ENCODE peak calls at places on chromosomes 5 and 9, in ten cellular contexts. Y, U, W, R, I, Z, J, O, H and X are unnamed samples. For H3K4me1 and H3K27me3, the result is how much of the 10 kb centered on the place peaks cover.

GRCh38 chr5:93503598-93504067 is 77.4 kb downstream of the NR2F1-AS1 start:
- DNase-seq in Y (peak), U (no peak), W (no peak), R (no peak), I (no peak), Z (no peak), J (no peak), O (peak), H (no peak), X (no peak)

GRCh38 chr5:4563400-4563799 is 576.7 kb upstream of the ADAMTS16 start:
- DNase-seq in Y (no peak), U (no peak), W (no peak), R (no peak), I (no peak), Z (no peak), J (no peak), O (no peak), H (no peak), X (no peak)

GRCh38 chr5:83895860-83896259 is 175.2 kb upstream of the HAPLN1 start:
- DNase-seq in Y (peak), U (no peak), W (no peak), R (no peak), I (no peak), Z (no peak), J (no peak), O (no peak), H (no peak), X (no peak)

GRCh38 chr5:2748180-2748840 is 3.2 kb downstream of the IRX2 start:
- DNase-seq in Y (no peak), U (no peak), W (no peak), R (no peak), I (no peak), Z (no peak), J (no peak), O (no peak), H (no peak), X (no peak)

GRCh38 chr9:134455951-134456739 is 129.9 kb downstream of the RXRA start:
- DNase-seq in Y (peak), U (no peak), W (peak), R (peak), I (peak), Z (peak), J (peak), O (no peak), H (no peak), X (peak)

GRCh38 chr9:118577121-118577520 is 792.1 kb downstream of the BRINP1 start:
- DNase-seq in Y (no peak), U (no peak), W (no peak), R (no peak), I (no peak), Z (no peak), J (no peak), O (no peak), H (no peak), X (no peak)

GRCh38 chr9:12494411-12494810 is 198.8 kb upstream of the TYRP1 start:
- DNase-seq in Y (no peak), U (no peak), W (no peak), R (no peak), I (no peak), Z (no peak), J (no peak), O (no peak), H (no peak), X (no peak)

GRCh38 chr5:146283344-146283761 is 55.3 kb upstream of the POU4F3 start:
- DNase-seq in Y (peak), U (no peak), W (no peak), R (no peak), I (no peak), Z (no peak), J (no peak), O (peak), H (no peak), X (no peak)

GRCh38 chr9:89536145-89536574 is 38.2 kb upstream of the SEMA4D start:
- DNase-seq in Y (no peak), U (no peak), W (no peak), R (no peak), I (no peak), Z (no peak), J (no peak), O (no peak), H (no peak), X (no peak)

GRCh38 chr5:156391139-156391538 is 64.2 kb downstream of the SGCD start:
- DNase-seq in Y (peak), U (no peak), W (no peak), R (no peak), I (no peak), Z (no peak), J (no peak), O (peak), H (no peak), X (no peak)

GRCh38 chr5:175254155-175254554 is 189.8 kb downstream of the DRD1 start:
- DNase-seq in Y (peak), U (no peak), W (no peak), R (no peak), I (no peak), Z (no peak), J (no peak), O (no peak), H (no peak), X (no peak)

GRCh38 chr5:120507197-120507596 is 43.1 kb downstream of the PRR16 start:
- DNase-seq in Y (peak), U (no peak), W (no peak), R (no peak), I (no peak), Z (no peak), J (no peak), O (no peak), H (no peak), X (no peak)

GRCh38 chr5:1168751-1169607 is 32.4 kb upstream of the SLC6A19 start:
- DNase-seq in Y (no peak), U (no peak), W (no peak), R (no peak), I (no peak), Z (peak), J (no peak), O (no peak), H (no peak), X (peak)

GRCh38 chr5:181114284-181114843 is 16.6 kb downstream of the OR2V1 start:
- DNase-seq in Y (no peak), U (no peak), W (no peak), R (no peak), I (no peak), Z (no peak), J (no peak), O (no peak), H (no peak), X (no peak)

GRCh38 chr9:88464851-88465250 is 70.1 kb upstream of the NXNL2 start:
- DNase-seq in Y (peak), U (no peak), W (no peak), R (no peak), I (no peak), Z (no peak), J (no peak), O (no peak), H (no peak), X (no peak)

GRCh38 chr5:175873090-175873454 is 1.7 kb downstream of the CPLX2 start:
- DNase-seq in Y (no peak), U (peak), W (no peak), R (no peak), I (no peak), Z (no peak), J (no peak), O (peak), H (no peak), X (no peak)

GRCh38 chr5:169801324-169801777 is 164.3 kb downstream of the DOCK2 start:
- DNase-seq in Y (peak), U (no peak), W (no peak), R (no peak), I (no peak), Z (no peak), J (no peak), O (no peak), H (no peak), X (no peak)

GRCh38 chr5:74471875-74472274 is 168.7 kb downstream of the ENC1 start:
- DNase-seq in Y (peak), U (no peak), W (no peak), R (no peak), I (no peak), Z (no peak), J (no peak), O (no peak), H (no peak), X (no peak)

GRCh38 chr5:18305288-18305899 is 671.1 kb downstream of the TAF11L14 start:
- DNase-seq in Y (peak), U (peak), W (no peak), R (no peak), I (no peak), Z (no peak), J (no peak), O (peak), H (no peak), X (no peak)

GRCh38 chr5:133996683-133997252 is 8.0 kb downstream of the VDAC1 start:
- DNase-seq in Y (no peak), U (peak), W (no peak), R (no peak), I (peak), Z (no peak), J (no peak), O (no peak), H (no peak), X (no peak)

GRCh38 chr5:149641000-149641576 is 59.8 kb downstream of the ARHGEF37 start:
- DNase-seq in Y (peak), U (peak), W (peak), R (peak), I (no peak), Z (peak), J (peak), O (peak), H (no peak), X (no peak)

GRCh38 chr5:179918742-179919486 is 11.2 kb upstream of the TBC1D9B start:
- DNase-seq in Y (no peak), U (no peak), W (no peak), R (no peak), I (no peak), Z (no peak), J (no peak), O (no peak), H (no peak), X (no peak)

GRCh38 chr9:89078860-89079259 is 87.6 kb downstream of the S1PR3 start:
- DNase-seq in Y (peak), U (no peak), W (no peak), R (no peak), I (no peak), Z (no peak), J (no peak), O (no peak), H (no peak), X (no peak)

GRCh38 chr5:51468196-51468595 is 84.9 kb downstream of the ISL1 start:
- DNase-seq in Y (no peak), U (no peak), W (no peak), R (no peak), I (no peak), Z (no peak), J (no peak), O (no peak), H (no peak), X (no peak)

DNA sequence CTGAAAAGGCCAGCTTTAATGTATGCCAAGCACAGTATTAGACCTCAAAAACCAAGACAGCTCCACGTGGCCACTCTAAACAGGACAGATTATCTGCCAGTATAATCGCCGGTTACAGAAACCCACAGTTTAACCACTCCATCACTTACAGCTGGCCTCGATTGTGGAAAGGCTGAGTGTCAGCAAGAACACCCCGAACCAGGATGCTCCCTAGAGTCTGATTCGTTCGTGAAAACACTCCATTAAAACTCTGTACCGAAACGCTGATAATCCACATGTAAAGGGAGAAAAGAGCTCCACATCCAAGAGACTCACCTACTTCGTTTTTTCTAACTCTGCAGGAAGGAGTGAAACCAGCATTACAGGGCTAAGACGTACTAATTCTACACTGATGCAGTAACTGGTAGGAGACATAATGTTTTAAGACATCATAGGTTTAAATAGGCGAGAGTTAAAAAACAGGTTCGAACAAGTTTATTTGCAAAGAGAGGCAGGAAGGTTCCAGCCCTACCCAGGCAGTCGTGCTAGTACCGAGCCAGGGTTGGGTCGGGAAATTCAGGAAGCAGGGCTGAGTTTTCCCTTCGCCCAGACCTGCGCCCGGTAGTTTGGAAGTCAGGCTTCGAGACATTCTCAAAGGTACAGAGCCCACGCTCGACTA is 952 bp downstream of the SERINC5 start:
- DNase-seq in Y (peak), U (no peak), W (peak), R (peak), I (no peak), Z (peak), J (no peak), O (no peak), H (no peak), X (no peak)
- H3K4me1 ChIP-seq in Y (under half), U (under half), W (under half), R (under half), I (half or more), Z (under half), J (under half), O (half or more), H (under half), X (under half)

GRCh38 chr9:131279927-131280530 is 3.7 kb upstream of the FAM78A start:
- DNase-seq in Y (peak), U (no peak), W (no peak), R (no peak), I (no peak), Z (peak), J (no peak), O (no peak), H (no peak), X (no peak)
- H3K27me3 ChIP-seq in Y (half or more), U (under half), W (under half), R (under half), I (under half), Z (under half), J (half or more), O (under half), H (under half), X (under half)

DNA sequence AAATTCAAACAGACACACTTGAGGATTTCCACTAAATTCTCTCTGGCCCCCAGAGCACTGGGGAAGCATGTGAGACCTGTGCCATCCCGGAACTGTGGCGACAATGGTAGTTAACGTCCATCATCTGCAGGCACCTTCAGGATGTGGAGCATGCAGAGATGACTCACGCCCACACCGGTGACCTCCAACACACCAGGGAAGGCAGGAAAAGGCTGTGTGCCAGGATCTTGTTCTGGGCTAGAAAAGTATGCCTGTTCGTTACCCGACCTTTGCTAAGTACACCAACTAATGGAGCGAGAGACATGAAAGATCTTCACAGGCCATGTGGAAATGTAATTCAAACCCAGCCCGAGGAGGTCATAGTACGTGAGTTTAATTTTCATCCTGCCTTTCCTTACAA is 208.8 kb downstream of the MELK start:
- DNase-seq in Y (peak), U (no peak), W (peak), R (no peak), I (no peak), Z (no peak), J (no peak), O (peak), H (no peak), X (no peak)
- TF ChIP-seq POLR2A in Y (no peak), U (no peak), W (no peak), R (no peak), I (no peak), Z (no peak), J (no peak), O (no peak), H (no peak), X (no peak)

GRCh38 chr9:8408575-8409190 is 609.1 kb upstream of the DMAC1 start:
- DNase-seq in Y (no peak), U (no peak), W (no peak), R (no peak), I (no peak), Z (no peak), J (no peak), O (no peak), H (no peak), X (no peak)
- H3K4me1 ChIP-seq in Y (under half), U (under half), W (under half), R (under half), I (under half), Z (under half), J (under half), O (under half), H (under half), X (under half)

GRCh38 chr9:14175778-14176177 is 138.2 kb downstream of the NFIB start:
- DNase-seq in Y (no peak), U (no peak), W (no peak), R (no peak), I (no peak), Z (no peak), J (no peak), O (no peak), H (no peak), X (no peak)

GRCh38 chr9:14183001-14183400 is 130.9 kb downstream of the NFIB start:
- DNase-seq in Y (no peak), U (no peak), W (no peak), R (no peak), I (no peak), Z (no peak), J (no peak), O (no peak), H (no peak), X (no peak)

GRCh38 chr9:14180077-14180941 is 133.6 kb downstream of the NFIB start:
- DNase-seq in Y (no peak), U (no peak), W (peak), R (no peak), I (no peak), Z (peak), J (peak), O (no peak), H (no peak), X (peak)

GRCh38 chr9:14180942-14181270 is 133.0 kb downstream of the NFIB start:
- DNase-seq in Y (no peak), U (no peak), W (no peak), R (no peak), I (no peak), Z (no peak), J (no peak), O (no peak), H (no peak), X (no peak)

GRCh38 chr9:14179449-14179848 is 134.5 kb downstream of the NFIB start:
- DNase-seq in Y (no peak), U (no peak), W (peak), R (no peak), I (no peak), Z (no peak), J (peak), O (peak), H (no peak), X (peak)
- H3K27me3 ChIP-seq in Y (under half), U (under half), W (under half), R (under half), I (under half), Z (under half), J (under half), O (under half), H (under half), X (under half)

GRCh38 chr9:4829956-4830355 is 37.2 kb downstream of the RCL1 start:
- DNase-seq in Y (peak), U (no peak), W (no peak), R (no peak), I (no peak), Z (no peak), J (no peak), O (no peak), H (no peak), X (no peak)

GRCh38 chr9:4830699-4831098 is 38.0 kb downstream of the RCL1 start:
- DNase-seq in Y (no peak), U (no peak), W (no peak), R (no peak), I (no peak), Z (no peak), J (no peak), O (no peak), H (no peak), X (no peak)

GRCh38 chr9:4832786-4833579 is 40.2 kb downstream of the RCL1 start:
- DNase-seq in Y (peak), U (peak), W (no peak), R (no peak), I (no peak), Z (no peak), J (no peak), O (peak), H (no peak), X (no peak)

GRCh38 chr9:4831944-4832343 is 39.2 kb downstream of the RCL1 start:
- DNase-seq in Y (no peak), U (no peak), W (no peak), R (no peak), I (no peak), Z (no peak), J (no peak), O (no peak), H (no peak), X (no peak)

DNA sequence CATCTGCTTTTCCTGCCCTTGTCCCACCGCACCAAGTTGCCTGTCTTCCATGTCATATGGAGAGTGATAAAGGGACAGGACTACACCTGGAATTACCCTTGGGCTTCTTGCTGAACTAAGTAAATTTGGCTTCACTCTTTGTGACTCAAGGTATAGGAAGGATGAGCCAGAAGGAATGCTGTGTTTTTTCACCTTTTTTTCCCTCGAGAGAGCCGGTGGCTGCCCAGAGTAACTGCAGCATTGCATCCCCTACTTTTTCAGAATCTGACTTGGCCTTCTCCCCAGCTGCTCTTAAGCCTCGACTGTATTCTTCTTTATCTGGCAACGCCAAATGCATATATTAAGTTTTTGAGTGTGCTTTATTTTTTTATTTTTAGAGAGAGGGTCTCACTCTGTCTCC is 38.4 kb downstream of the RCL1 start:
- DNase-seq in Y (peak), U (no peak), W (no peak), R (no peak), I (no peak), Z (no peak), J (no peak), O (no peak), H (no peak), X (no peak)
- TF ChIP-seq POLR2A in Y (no peak), U (no peak), W (no peak), R (no peak), I (no peak), Z (no peak), J (no peak), O (no peak), H (no peak), X (no peak)

DNA sequence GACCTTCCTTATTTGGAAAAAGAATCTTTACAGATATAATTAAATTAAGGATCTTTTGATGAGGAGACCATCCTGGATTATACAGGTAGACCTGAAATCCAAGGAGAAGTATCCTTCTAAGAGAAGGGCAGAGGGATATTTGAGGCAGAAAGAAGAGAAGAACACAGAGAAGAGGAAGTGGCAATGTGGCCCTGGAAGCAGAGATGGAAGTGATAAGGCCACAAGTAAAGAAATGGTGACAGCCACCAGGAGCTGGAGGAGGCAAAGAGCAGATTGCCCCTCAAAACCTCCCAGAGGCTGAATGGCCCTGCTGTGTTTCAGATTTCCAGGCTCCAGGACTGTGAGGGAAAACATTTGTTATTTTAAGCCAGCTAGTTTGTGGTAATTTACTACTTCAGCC is 93.0 kb upstream of the ANKRD55 start:
- DNase-seq in Y (no peak), U (no peak), W (no peak), R (no peak), I (no peak), Z (no peak), J (no peak), O (no peak), H (no peak), X (no peak)
- H3K4me1 ChIP-seq in Y (under half), U (under half), W (under half), R (under half), I (under half), Z (under half), J (under half), O (half or more), H (under half), X (under half)